ENCODE peak calls at places on chromosomes 7 and 10, in five cellular contexts. J is NCI-H2029 treated with DMSO at 0.1 percent for 48 hours; N is activated CD8-positive, alpha-beta memory T cell treated with anti-CD3 and anti-CD28 coated beads for 24 hours; M is NCI-H1105; A is A172. W is an unnamed sample.

GRCh38 chr10:87761153-87761552 is 56.9 kb downstream of the ATAD1 start:
- DNase-seq in M (no peak), N (no peak), A (no peak), J (no peak), W (no peak)

GRCh38 chr7:30845426-30846135 is 66.1 kb upstream of the AQP1 start:
- DNase-seq in N (no peak), M (no peak), J (no peak), A (peak), W (no peak)

GRCh38 chr10:31923389-31923788 is 5.2 kb downstream of the ARHGAP12 start:
- DNase-seq in N (no peak), J (no peak), A (no peak), M (no peak), W (no peak)

GRCh38 chr10:71214641-71215160 is 2.3 kb downstream of the UNC5B start:
- DNase-seq in N (no peak), M (no peak), A (no peak), J (no peak), W (no peak)

GRCh38 chr7:25596443-25596842 is 368.2 kb upstream of the NPVF start:
- DNase-seq in A (no peak), M (no peak), J (no peak), N (no peak), W (no peak)

GRCh38 chr10:99233680-99234018 is 2.0 kb downstream of the HPSE2 start:
- DNase-seq in N (no peak), M (no peak), J (no peak), A (no peak), W (no peak)

GRCh38 chr10:16995867-16996529 is 133.6 kb downstream of the CUBN start:
- DNase-seq in M (no peak), N (no peak), J (no peak), A (no peak), W (no peak)

GRCh38 chr7:47787249-47788069 is 160.8 kb downstream of the PKD1L1 start:
- DNase-seq in J (no peak), N (no peak), A (no peak), M (no peak), W (no peak)

GRCh38 chr7:99373086-99374066 is 1.2 kb upstream of the ARPC1B start:
- DNase-seq in J (no peak), N (no peak), A (no peak), M (no peak), W (no peak)

GRCh38 chr10:86218160-86218559 is 148.4 kb downstream of the GRID1 start:
- DNase-seq in J (no peak), N (no peak), M (no peak), A (no peak), W (no peak)

GRCh38 chr10:125448596-125448995 is 234.4 kb downstream of the TEX36 start:
- DNase-seq in J (no peak), M (no peak), A (peak), N (no peak), W (no peak)

GRCh38 chr10:124579003-124579384 is 117.4 kb downstream of the LHPP start:
- DNase-seq in M (no peak), A (no peak), J (no peak), N (no peak), W (no peak)

GRCh38 chr10:124824507-124824906 is 22.9 kb downstream of the ABRAXAS2 start:
- DNase-seq in J (no peak), A (no peak), N (peak), M (no peak), W (no peak)

GRCh38 chr7:138008588-138009349 is 6.9 kb upstream of the CREB3L2 start:
- DNase-seq in A (peak), J (peak), N (peak), M (peak), W (peak)

GRCh38 chr10:59991661-59992060 is 85.3 kb upstream of the CCDC6 start:
- DNase-seq in A (peak), J (peak), M (peak), N (no peak), W (no peak)

GRCh38 chr10:93451244-93451947 is 30.7 kb downstream of the MYOF start:
- DNase-seq in A (no peak), M (no peak), N (no peak), J (no peak), W (no peak)

GRCh38 chr7:152674860-152675760 is 831 bp downstream of the XRCC2 start:
- DNase-seq in M (peak), J (peak), N (no peak), A (peak), W (no peak)

GRCh38 chr10:128481152-128481551 is 354.9 kb upstream of the MKI67 start:
- DNase-seq in A (no peak), J (no peak), N (no peak), M (peak), W (no peak)

GRCh38 chr10:111593578-111593977 is 516.7 kb downstream of the ADRA2A start:
- DNase-seq in J (no peak), M (no peak), N (no peak), A (no peak), W (no peak)